ENCODE peak calls at places on chromosomes 1 and 21, in four cellular contexts. T, P, W and S are unnamed samples.

GRCh38 chr1:12542596-12543592 is 75.1 kb downstream of the DHRS3 start:
- DNase-seq in T (no peak), P (no peak), W (no peak), S (no peak)

GRCh38 chr1:159868766-159869165 is 6.3 kb upstream of the VSIG8 start:
- DNase-seq in T (no peak), P (no peak), W (no peak), S (no peak)

GRCh38 chr1:23588749-23589505 is 29.6 kb upstream of the ID3 start:
- DNase-seq in T (no peak), P (no peak), W (no peak), S (no peak)

GRCh38 chr1:75616436-75617433 is 5.8 kb upstream of the SLC44A5 start:
- DNase-seq in T (no peak), P (peak), W (peak), S (no peak)

GRCh38 chr1:228988655-228989054 is 253.4 kb downstream of the RHOU start:
- DNase-seq in T (no peak), P (no peak), W (no peak), S (no peak)

GRCh38 chr21:29359718-29360117 is 61.0 kb downstream of the BACH1 start:
- DNase-seq in T (no peak), P (no peak), W (no peak), S (no peak)

GRCh38 chr1:234716907-234717375 is 107.0 kb upstream of the IRF2BP2 start:
- DNase-seq in T (no peak), P (no peak), W (peak), S (no peak)

GRCh38 chr21:43372663-43373386 is 54.1 kb downstream of the SIK1 start:
- DNase-seq in T (no peak), P (no peak), W (no peak), S (peak)

GRCh38 chr1:53470155-53470554 is 11.0 kb downstream of the DMRTB1 start:
- DNase-seq in T (no peak), P (no peak), W (peak), S (peak)

GRCh38 chr1:221159608-221160007 is 280.4 kb downstream of the HLX start:
- DNase-seq in T (no peak), P (no peak), W (no peak), S (no peak)

GRCh38 chr1:54476231-54477109 is 70.3 kb upstream of the SSBP3 start:
- DNase-seq in T (no peak), P (peak), W (no peak), S (no peak)

GRCh38 chr1:186244825-186245224 is 130.2 kb downstream of the TPR start:
- DNase-seq in T (no peak), P (peak), W (no peak), S (no peak)

GRCh38 chr1:229862017-229862774 is 204.8 kb upstream of the GALNT2 start:
- DNase-seq in T (no peak), P (no peak), W (no peak), S (no peak)

GRCh38 chr1:8426996-8427395 is 109.1 kb downstream of the SLC45A1 start:
- DNase-seq in T (no peak), P (no peak), W (no peak), S (no peak)

GRCh38 chr21:15731243-15731613 is 1.4 kb downstream of the USP25 start:
- DNase-seq in T (no peak), P (no peak), W (no peak), S (no peak)

GRCh38 chr1:67642694-67643093 is 42.3 kb upstream of the GADD45A start:
- DNase-seq in T (no peak), P (no peak), W (no peak), S (no peak)

GRCh38 chr1:234295039-234295438 is 78.2 kb upstream of the COA6 start:
- DNase-seq in T (no peak), P (no peak), W (no peak), S (no peak)

GRCh38 chr21:36461918-36462486 is 17.9 kb downstream of the CLDN14 start:
- DNase-seq in T (no peak), P (no peak), W (peak), S (no peak)

GRCh38 chr1:174998569-174999215 is 1.1 kb upstream of the CACYBP start:
- DNase-seq in T (peak), P (peak), W (peak), S (peak)

GRCh38 chr1:157138220-157139124 is at the start of gene ETV3:
- DNase-seq in T (peak), P (peak), W (peak), S (peak)

GRCh38 chr1:48492392-48492791 is 20.4 kb upstream of the SPATA6 start:
- DNase-seq in T (no peak), P (no peak), W (peak), S (no peak)

GRCh38 chr1:160070243-160071163 is 543 bp upstream of the KCNJ10 start:
- DNase-seq in T (peak), P (peak), W (peak), S (peak)

GRCh38 chr1:207908112-207908734 is 2.7 kb downstream of the CD34 start:
- DNase-seq in T (no peak), P (peak), W (no peak), S (no peak)